ENCODE peak calls at places on chromosomes 11 and 22, in six cellular contexts. One of them, this sample, is unnamed.

GRCh38 chr11:85182437-85183109 is 444.6 kb downstream of the DLG2 start:
- DNase-seq in CD8-positive, alpha-beta T cell: no peak
- DNase-seq in neural progenitor cell: peak
- DNase-seq in kidney epithelial cell: peak
- DNase-seq in choroid plexus epithelial cell: peak
- DNase-seq in CD8-positive, alpha-beta memory T cell: no peak
- DNase-seq in this sample: peak

GRCh38 chr11:70428701-70429427 is 30.5 kb downstream of the CTTN start:
- DNase-seq in CD8-positive, alpha-beta T cell: no peak
- DNase-seq in neural progenitor cell: no peak
- DNase-seq in kidney epithelial cell: no peak
- DNase-seq in choroid plexus epithelial cell: no peak
- DNase-seq in CD8-positive, alpha-beta memory T cell: no peak
- DNase-seq in this sample: no peak

GRCh38 chr22:35555941-35556547 is 15.4 kb downstream of the RASD2 start:
- DNase-seq in CD8-positive, alpha-beta T cell: no peak
- DNase-seq in neural progenitor cell: no peak
- DNase-seq in kidney epithelial cell: no peak
- DNase-seq in choroid plexus epithelial cell: no peak
- DNase-seq in CD8-positive, alpha-beta memory T cell: no peak
- DNase-seq in this sample: no peak

GRCh38 chr22:32752326-32752725 is 49.2 kb upstream of the TIMP3 start:
- DNase-seq in CD8-positive, alpha-beta T cell: no peak
- DNase-seq in neural progenitor cell: no peak
- DNase-seq in kidney epithelial cell: no peak
- DNase-seq in choroid plexus epithelial cell: peak
- DNase-seq in CD8-positive, alpha-beta memory T cell: no peak
- DNase-seq in this sample: no peak

GRCh38 chr11:57491371-57492061 is 24.0 kb downstream of the SLC43A1 start:
- DNase-seq in CD8-positive, alpha-beta T cell: peak
- DNase-seq in neural progenitor cell: peak
- DNase-seq in kidney epithelial cell: no peak
- DNase-seq in choroid plexus epithelial cell: peak
- DNase-seq in CD8-positive, alpha-beta memory T cell: peak
- DNase-seq in this sample: peak

GRCh38 chr22:22462813-22463567 is 45.6 kb downstream of the ZNF280B start:
- DNase-seq in CD8-positive, alpha-beta T cell: no peak
- DNase-seq in neural progenitor cell: peak
- DNase-seq in kidney epithelial cell: no peak
- DNase-seq in choroid plexus epithelial cell: peak
- DNase-seq in CD8-positive, alpha-beta memory T cell: no peak
- DNase-seq in this sample: no peak

GRCh38 chr11:113670149-113670829 is 35.8 kb downstream of the TMPRSS5 start:
- DNase-seq in CD8-positive, alpha-beta T cell: no peak
- DNase-seq in neural progenitor cell: no peak
- DNase-seq in kidney epithelial cell: no peak
- DNase-seq in choroid plexus epithelial cell: no peak
- DNase-seq in CD8-positive, alpha-beta memory T cell: no peak
- DNase-seq in this sample: no peak

GRCh38 chr11:123426766-123427165 is 3.3 kb upstream of the GRAMD1B start:
- DNase-seq in CD8-positive, alpha-beta T cell: no peak
- DNase-seq in neural progenitor cell: no peak
- DNase-seq in kidney epithelial cell: no peak
- DNase-seq in choroid plexus epithelial cell: no peak
- DNase-seq in CD8-positive, alpha-beta memory T cell: no peak
- DNase-seq in this sample: no peak

GRCh38 chr11:64876835-64877341 is 1.5 kb downstream of the EHD1 start:
- DNase-seq in CD8-positive, alpha-beta T cell: no peak
- DNase-seq in neural progenitor cell: peak
- DNase-seq in kidney epithelial cell: no peak
- DNase-seq in choroid plexus epithelial cell: no peak
- DNase-seq in CD8-positive, alpha-beta memory T cell: no peak
- DNase-seq in this sample: peak

GRCh38 chr11:12112731-12113130 is 2.3 kb downstream of the MICAL2 start:
- DNase-seq in CD8-positive, alpha-beta T cell: no peak
- DNase-seq in neural progenitor cell: no peak
- DNase-seq in kidney epithelial cell: no peak
- DNase-seq in choroid plexus epithelial cell: no peak
- DNase-seq in CD8-positive, alpha-beta memory T cell: no peak
- DNase-seq in this sample: no peak

GRCh38 chr11:78801161-78801884 is 226.7 kb upstream of the NARS2 start:
- DNase-seq in CD8-positive, alpha-beta T cell: no peak
- DNase-seq in neural progenitor cell: no peak
- DNase-seq in kidney epithelial cell: peak
- DNase-seq in choroid plexus epithelial cell: peak
- DNase-seq in CD8-positive, alpha-beta memory T cell: no peak
- DNase-seq in this sample: peak

GRCh38 chr11:127000991-127001390 is 421 bp upstream of the KIRREL3 start:
- DNase-seq in CD8-positive, alpha-beta T cell: no peak
- DNase-seq in neural progenitor cell: peak
- DNase-seq in kidney epithelial cell: no peak
- DNase-seq in choroid plexus epithelial cell: no peak
- DNase-seq in CD8-positive, alpha-beta memory T cell: no peak
- DNase-seq in this sample: no peak

GRCh38 chr11:35338928-35339327 is 80.4 kb downstream of the SLC1A2 start:
- DNase-seq in CD8-positive, alpha-beta T cell: no peak
- DNase-seq in neural progenitor cell: no peak
- DNase-seq in kidney epithelial cell: no peak
- DNase-seq in choroid plexus epithelial cell: no peak
- DNase-seq in CD8-positive, alpha-beta memory T cell: no peak
- DNase-seq in this sample: no peak